ENCODE peak calls at places on chromosomes 12 and 14, in nine cellular contexts. One of them, this sample, is unnamed.
A peak's percentile ranks its signal among the peaks of the same experiment; 100 is the strongest.

GRCh38 chr12:124080649-124081048 is 107.6 kb downstream of the ZNF664 start:
- DNase-seq in MCF 10A: no peak
- DNase-seq in HCT116: no peak
- DNase-seq in CD4-positive, alpha-beta T cell: no peak
- DNase-seq in RWPE1: no peak
- DNase-seq in foreskin fibroblast: no peak
- DNase-seq in sigmoid colon: no peak
- DNase-seq in WTC11: no peak
- DNase-seq in HFFc6: no peak
- DNase-seq in this sample: no peak

GRCh38 chr12:131363416-131363815 is 347.5 kb upstream of the SFSWAP start:
- DNase-seq in HFFc6: no peak
- DNase-seq in RWPE1: no peak
- DNase-seq in WTC11: no peak
- DNase-seq in CD4-positive, alpha-beta T cell: no peak
- DNase-seq in sigmoid colon: peak; percentile 40
- DNase-seq in foreskin fibroblast: no peak
- DNase-seq in HCT116: no peak
- DNase-seq in MCF 10A: no peak
- DNase-seq in this sample: no peak

GRCh38 chr12:6528539-6529235 is 5.6 kb upstream of the GAPDH start:
- DNase-seq in HCT116: no peak
- DNase-seq in WTC11: no peak
- DNase-seq in RWPE1: peak; percentile 52
- DNase-seq in sigmoid colon: no peak
- DNase-seq in HFFc6: no peak
- DNase-seq in foreskin fibroblast: no peak
- DNase-seq in CD4-positive, alpha-beta T cell: no peak
- DNase-seq in MCF 10A: no peak
- DNase-seq in this sample: no peak

GRCh38 chr12:119956047-119956446 is 33.0 kb upstream of the BICDL1 start:
- DNase-seq in WTC11: no peak
- DNase-seq in HFFc6: no peak
- DNase-seq in CD4-positive, alpha-beta T cell: no peak
- DNase-seq in foreskin fibroblast: no peak
- DNase-seq in HCT116: no peak
- DNase-seq in MCF 10A: peak; percentile 7
- DNase-seq in RWPE1: no peak
- DNase-seq in sigmoid colon: no peak
- DNase-seq in this sample: no peak

GRCh38 chr12:49126852-49127763 is 4.1 kb downstream of the TUBA1B start:
- DNase-seq in CD4-positive, alpha-beta T cell: no peak
- DNase-seq in HFFc6: no peak
- DNase-seq in WTC11: no peak
- DNase-seq in MCF 10A: no peak
- DNase-seq in HCT116: no peak
- DNase-seq in RWPE1: no peak
- DNase-seq in sigmoid colon: peak; percentile 3
- DNase-seq in foreskin fibroblast: no peak
- DNase-seq in this sample: no peak

GRCh38 chr12:58502857-58503256 is 417.4 kb downstream of the LRIG3 start:
- DNase-seq in RWPE1: no peak
- DNase-seq in WTC11: no peak
- DNase-seq in sigmoid colon: no peak
- DNase-seq in HCT116: no peak
- DNase-seq in foreskin fibroblast: peak; percentile 44
- DNase-seq in HFFc6: no peak
- DNase-seq in MCF 10A: no peak
- DNase-seq in CD4-positive, alpha-beta T cell: no peak
- DNase-seq in this sample: no peak

GRCh38 chr12:52190860-52191729 is 719 bp downstream of the KRT80 start:
- DNase-seq in WTC11: no peak
- DNase-seq in HCT116: no peak
- DNase-seq in MCF 10A: no peak
- DNase-seq in CD4-positive, alpha-beta T cell: no peak
- DNase-seq in RWPE1: no peak
- DNase-seq in sigmoid colon: no peak
- DNase-seq in HFFc6: peak; percentile 35
- DNase-seq in foreskin fibroblast: no peak
- DNase-seq in this sample: no peak

GRCh38 chr14:54083549-54084239 is 127.1 kb upstream of the BMP4 start:
- DNase-seq in foreskin fibroblast: no peak
- DNase-seq in MCF 10A: no peak
- DNase-seq in HFFc6: peak; percentile 7
- DNase-seq in sigmoid colon: no peak
- DNase-seq in HCT116: no peak
- DNase-seq in RWPE1: no peak
- DNase-seq in WTC11: no peak
- DNase-seq in CD4-positive, alpha-beta T cell: no peak
- DNase-seq in this sample: no peak

GRCh38 chr12:100234166-100234565 is 32.7 kb downstream of the DEPDC4 start:
- DNase-seq in RWPE1: no peak
- DNase-seq in foreskin fibroblast: peak; percentile 43
- DNase-seq in HFFc6: peak; percentile 3
- DNase-seq in CD4-positive, alpha-beta T cell: no peak
- DNase-seq in WTC11: no peak
- DNase-seq in sigmoid colon: no peak
- DNase-seq in HCT116: no peak
- DNase-seq in MCF 10A: peak; percentile 31
- DNase-seq in this sample: no peak

GRCh38 chr12:116726749-116727148 is 11.1 kb downstream of the SPRING1 start:
- DNase-seq in foreskin fibroblast: no peak
- DNase-seq in MCF 10A: no peak
- DNase-seq in HCT116: no peak
- DNase-seq in HFFc6: no peak
- DNase-seq in WTC11: no peak
- DNase-seq in CD4-positive, alpha-beta T cell: no peak
- DNase-seq in sigmoid colon: no peak
- DNase-seq in RWPE1: no peak
- DNase-seq in this sample: no peak

GRCh38 chr14:75518625-75519024 is 3.6 kb upstream of the BATF start:
- DNase-seq in foreskin fibroblast: no peak
- DNase-seq in MCF 10A: peak; percentile 58
- DNase-seq in CD4-positive, alpha-beta T cell: no peak
- DNase-seq in HFFc6: no peak
- DNase-seq in WTC11: peak; percentile 74
- DNase-seq in RWPE1: no peak
- DNase-seq in HCT116: peak; percentile 12
- DNase-seq in sigmoid colon: no peak
- DNase-seq in this sample: peak; percentile 57

GRCh38 chr12:125081427-125081826 is 16.2 kb downstream of the AACS start:
- DNase-seq in HCT116: no peak
- DNase-seq in foreskin fibroblast: no peak
- DNase-seq in RWPE1: no peak
- DNase-seq in HFFc6: no peak
- DNase-seq in sigmoid colon: no peak
- DNase-seq in MCF 10A: no peak
- DNase-seq in CD4-positive, alpha-beta T cell: no peak
- DNase-seq in WTC11: no peak
- DNase-seq in this sample: no peak

GRCh38 chr12:96698521-96698920 is 208.5 kb upstream of the NEDD1 start:
- DNase-seq in HFFc6: no peak
- DNase-seq in MCF 10A: peak; percentile 20
- DNase-seq in HCT116: no peak
- DNase-seq in sigmoid colon: no peak
- DNase-seq in RWPE1: no peak
- DNase-seq in foreskin fibroblast: no peak
- DNase-seq in WTC11: no peak
- DNase-seq in CD4-positive, alpha-beta T cell: no peak
- DNase-seq in this sample: no peak

GRCh38 chr12:104578453-104578852 is 121.7 kb downstream of the CHST11 start:
- DNase-seq in foreskin fibroblast: peak; percentile 60
- DNase-seq in MCF 10A: peak; percentile 64
- DNase-seq in HFFc6: peak; percentile 88
- DNase-seq in RWPE1: no peak
- DNase-seq in WTC11: no peak
- DNase-seq in CD4-positive, alpha-beta T cell: no peak
- DNase-seq in HCT116: no peak
- DNase-seq in sigmoid colon: no peak
- DNase-seq in this sample: no peak

GRCh38 chr12:42277426-42278115 is 39.5 kb upstream of the YAF2 start:
- DNase-seq in sigmoid colon: no peak
- DNase-seq in WTC11: no peak
- DNase-seq in HCT116: no peak
- DNase-seq in MCF 10A: no peak
- DNase-seq in RWPE1: no peak
- DNase-seq in foreskin fibroblast: no peak
- DNase-seq in CD4-positive, alpha-beta T cell: no peak
- DNase-seq in HFFc6: no peak
- DNase-seq in this sample: no peak

GRCh38 chr14:96272777-96273471 is 16.9 kb downstream of the BDKRB1 start:
- DNase-seq in HCT116: no peak
- DNase-seq in sigmoid colon: no peak
- DNase-seq in RWPE1: no peak
- DNase-seq in CD4-positive, alpha-beta T cell: no peak
- DNase-seq in foreskin fibroblast: no peak
- DNase-seq in HFFc6: no peak
- DNase-seq in MCF 10A: peak; percentile 36
- DNase-seq in WTC11: no peak
- DNase-seq in this sample: no peak

GRCh38 chr14:101623685-101624444 is 62.6 kb downstream of the DIO3 start:
- DNase-seq in CD4-positive, alpha-beta T cell: no peak
- DNase-seq in foreskin fibroblast: no peak
- DNase-seq in HFFc6: no peak
- DNase-seq in HCT116: no peak
- DNase-seq in sigmoid colon: no peak
- DNase-seq in MCF 10A: no peak
- DNase-seq in RWPE1: no peak
- DNase-seq in WTC11: no peak
- DNase-seq in this sample: no peak

GRCh38 chr14:33280646-33281045 is 342.0 kb downstream of the NPAS3 start:
- DNase-seq in HFFc6: no peak
- DNase-seq in WTC11: no peak
- DNase-seq in CD4-positive, alpha-beta T cell: no peak
- DNase-seq in MCF 10A: peak; percentile 57
- DNase-seq in sigmoid colon: no peak
- DNase-seq in RWPE1: peak; percentile 45
- DNase-seq in HCT116: no peak
- DNase-seq in foreskin fibroblast: no peak
- DNase-seq in this sample: no peak

GRCh38 chr12:42590324-42590934 is 883 bp upstream of the PRICKLE1 start:
- DNase-seq in HCT116: no peak
- DNase-seq in CD4-positive, alpha-beta T cell: no peak
- DNase-seq in foreskin fibroblast: no peak
- DNase-seq in HFFc6: no peak
- DNase-seq in RWPE1: no peak
- DNase-seq in WTC11: peak; percentile 25
- DNase-seq in sigmoid colon: peak; percentile 72
- DNase-seq in MCF 10A: peak; percentile 44
- DNase-seq in this sample: peak; percentile 29

GRCh38 chr12:66688836-66689439 is 10.1 kb upstream of the GRIP1 start:
- DNase-seq in WTC11: peak; percentile 82
- DNase-seq in HFFc6: peak; percentile 23
- DNase-seq in foreskin fibroblast: no peak
- DNase-seq in HCT116: peak; percentile 52
- DNase-seq in sigmoid colon: no peak
- DNase-seq in RWPE1: peak; percentile 57
- DNase-seq in MCF 10A: peak; percentile 66
- DNase-seq in CD4-positive, alpha-beta T cell: peak; percentile 8
- DNase-seq in this sample: peak; percentile 68

GRCh38 chr14:36656769-36657408 is 4.8 kb upstream of the PAX9 start:
- DNase-seq in RWPE1: no peak
- DNase-seq in HCT116: no peak
- DNase-seq in CD4-positive, alpha-beta T cell: no peak
- DNase-seq in WTC11: peak; percentile 45
- DNase-seq in MCF 10A: no peak
- DNase-seq in foreskin fibroblast: no peak
- DNase-seq in HFFc6: no peak
- DNase-seq in sigmoid colon: no peak
- DNase-seq in this sample: no peak

GRCh38 chr12:65536876-65537661 is 258.6 kb downstream of the MSRB3 start:
- DNase-seq in sigmoid colon: peak; percentile 81
- DNase-seq in MCF 10A: peak; percentile 95
- DNase-seq in foreskin fibroblast: peak; percentile 99
- DNase-seq in CD4-positive, alpha-beta T cell: no peak
- DNase-seq in WTC11: no peak
- DNase-seq in RWPE1: peak; percentile 88
- DNase-seq in HFFc6: peak; percentile 100
- DNase-seq in HCT116: peak; percentile 100
- DNase-seq in this sample: no peak

GRCh38 chr14:100645200-100645985 is 58.2 kb upstream of the BEGAIN start:
- DNase-seq in CD4-positive, alpha-beta T cell: peak; percentile 79
- DNase-seq in MCF 10A: peak; percentile 90
- DNase-seq in sigmoid colon: peak; percentile 81
- DNase-seq in HFFc6: peak; percentile 70
- DNase-seq in WTC11: peak; percentile 96
- DNase-seq in foreskin fibroblast: peak; percentile 53
- DNase-seq in HCT116: peak; percentile 76
- DNase-seq in RWPE1: peak; percentile 84
- DNase-seq in this sample: peak; percentile 95

GRCh38 chr14:104370256-104370870 is 209.2 kb upstream of the C14orf180 start:
- DNase-seq in sigmoid colon: no peak
- DNase-seq in HFFc6: no peak
- DNase-seq in HCT116: peak; percentile 10
- DNase-seq in CD4-positive, alpha-beta T cell: no peak
- DNase-seq in MCF 10A: peak; percentile 7
- DNase-seq in foreskin fibroblast: no peak
- DNase-seq in WTC11: peak; percentile 66
- DNase-seq in RWPE1: peak; percentile 23
- DNase-seq in this sample: peak; percentile 43
- TF ChIP-seq CTCF in sigmoid colon: peak; percentile 25
- TF ChIP-seq CTCF in HFFc6: no peak
- TF ChIP-seq CTCF in HCT116: peak; percentile 57
- TF ChIP-seq CTCF in CD4-positive, alpha-beta T cell: no peak
- TF ChIP-seq CTCF in MCF 10A: no peak
- TF ChIP-seq CTCF in foreskin fibroblast: no peak
- TF ChIP-seq CTCF in WTC11: no peak
- TF ChIP-seq CTCF in RWPE1: no peak
- TF ChIP-seq CTCF in this sample: peak; percentile 35

GRCh38 chr12:71938728-71939385 is at the start of gene TPH2:
- DNase-seq in WTC11: peak; percentile 95
- DNase-seq in MCF 10A: peak; percentile 71
- DNase-seq in RWPE1: peak; percentile 37
- DNase-seq in sigmoid colon: no peak
- DNase-seq in HCT116: peak; percentile 31
- DNase-seq in CD4-positive, alpha-beta T cell: peak; percentile 6
- DNase-seq in foreskin fibroblast: no peak
- DNase-seq in HFFc6: peak; percentile 43
- DNase-seq in this sample: peak; percentile 96
- TF ChIP-seq CTCF in WTC11: peak; percentile 89
- TF ChIP-seq CTCF in MCF 10A: peak; percentile 44
- TF ChIP-seq CTCF in RWPE1: no peak
- TF ChIP-seq CTCF in sigmoid colon: no peak
- TF ChIP-seq CTCF in HCT116: peak; percentile 37
- TF ChIP-seq CTCF in CD4-positive, alpha-beta T cell: no peak
- TF ChIP-seq CTCF in foreskin fibroblast: peak; percentile 61
- TF ChIP-seq CTCF in HFFc6: peak; percentile 78
- TF ChIP-seq CTCF in this sample: peak; percentile 76

GRCh38 chr12:2288875-2289274 is 236.1 kb downstream of the CACNA1C start:
- DNase-seq in RWPE1: no peak
- DNase-seq in HCT116: no peak
- DNase-seq in HFFc6: peak; percentile 34
- DNase-seq in sigmoid colon: no peak
- DNase-seq in MCF 10A: no peak
- DNase-seq in CD4-positive, alpha-beta T cell: no peak
- DNase-seq in WTC11: no peak
- DNase-seq in foreskin fibroblast: peak; percentile 64
- DNase-seq in this sample: no peak
- TF ChIP-seq CTCF in RWPE1: no peak
- TF ChIP-seq CTCF in HCT116: no peak
- TF ChIP-seq CTCF in HFFc6: peak; percentile 9
- TF ChIP-seq CTCF in sigmoid colon: no peak
- TF ChIP-seq CTCF in MCF 10A: no peak
- TF ChIP-seq CTCF in CD4-positive, alpha-beta T cell: no peak
- TF ChIP-seq CTCF in WTC11: no peak
- TF ChIP-seq CTCF in foreskin fibroblast: no peak
- TF ChIP-seq CTCF in this sample: no peak

GRCh38 chr14:61965030-61965745 is 203.0 kb downstream of the SNAPC1 start:
- DNase-seq in RWPE1: peak; percentile 74
- DNase-seq in WTC11: no peak
- DNase-seq in MCF 10A: peak; percentile 94
- DNase-seq in HFFc6: peak; percentile 82
- DNase-seq in CD4-positive, alpha-beta T cell: no peak
- DNase-seq in foreskin fibroblast: peak; percentile 74
- DNase-seq in HCT116: no peak
- DNase-seq in sigmoid colon: no peak
- DNase-seq in this sample: no peak
- TF ChIP-seq CTCF in RWPE1: no peak
- TF ChIP-seq CTCF in WTC11: no peak
- TF ChIP-seq CTCF in MCF 10A: no peak
- TF ChIP-seq CTCF in HFFc6: no peak
- TF ChIP-seq CTCF in CD4-positive, alpha-beta T cell: no peak
- TF ChIP-seq CTCF in foreskin fibroblast: no peak
- TF ChIP-seq CTCF in HCT116: no peak
- TF ChIP-seq CTCF in sigmoid colon: no peak
- TF ChIP-seq CTCF in this sample: no peak

This sample was measured in endothelial cell.